ENCODE peak calls at places on chromosomes 2 and 18, in six cellular contexts. G is hypothalamus; Z is T follicular helper cell; E is iris pigment epithelial cell; D is AG20443; A is stimulated activated CD4-positive, alpha-beta T cell treated with anti-CD3 and anti-CD28 coated beads, Interleukin-15, amount 100 ng/mL, for 1 hour. N is an unnamed sample.
A peak's percentile ranks its signal among the peaks of the same experiment; 100 is the strongest.

GRCh38 chr2:124822516-124822915 is 797.4 kb downstream of the CNTNAP5 start:
- DNase-seq in G (no peak), Z (no peak), E (no peak), D (no peak), A (no peak), N (no peak)

GRCh38 chr18:49597152-49597551 is 35.3 kb downstream of the LIPG start:
- DNase-seq in G (no peak), Z (no peak), E (no peak), D (no peak), A (no peak), N (no peak)

GRCh38 chr2:235640900-235641299 is 147.1 kb downstream of the AGAP1 start:
- DNase-seq in G (no peak), Z (no peak), E (no peak), D (no peak), A (no peak), N (no peak)

GRCh38 chr2:96584017-96584416 is 47.5 kb downstream of the ARID5A start:
- DNase-seq in G (no peak), Z (no peak), E (peak; percentile 25), D (no peak), A (no peak), N (no peak)

GRCh38 chr2:216002274-216002673 is 11.1 kb downstream of the MREG start:
- DNase-seq in G (no peak), Z (no peak), E (no peak), D (peak; percentile 15), A (no peak), N (no peak)

GRCh38 chr2:117551858-117552257 is 262.6 kb upstream of the DDX18 start:
- DNase-seq in G (no peak), Z (no peak), E (no peak), D (no peak), A (no peak), N (no peak)

GRCh38 chr2:8750221-8750620 is 68.4 kb downstream of the ID2 start:
- DNase-seq in G (no peak), Z (no peak), E (peak; percentile 7), D (peak; percentile 21), A (no peak), N (no peak)

GRCh38 chr2:181778621-181779195 is 98.4 kb upstream of the NEUROD1 start:
- DNase-seq in G (no peak), Z (no peak), E (no peak), D (no peak), A (no peak), N (no peak)

GRCh38 chr2:9613291-9613690 is 17.5 kb downstream of the YWHAQ start:
- DNase-seq in G (no peak), Z (no peak), E (peak; percentile 87), D (peak; percentile 79), A (no peak), N (no peak)

N was measured in stimulated activated CD8-positive, alpha-beta memory T cell treated with anti-CD3 and anti-CD28 coated beads, Interleukin-15, amount 100 ng/mL, for 1 hour.